ENCODE peak calls at places on chromosomes 11 and 22, in five cellular contexts. C is H7, R is lung, X is HAP-1, I is A549. J is an unnamed sample.

GRCh38 chr22:37498289-37498909 is 12.2 kb upstream of the MFNG start:
- DNase-seq in C (peak; percentile 99), I (peak; percentile 52), X (peak; percentile 81), R (no peak), J (no peak)

GRCh38 chr11:116689413-116690127 is 83.2 kb downstream of the BUD13 start:
- DNase-seq in I (no peak), X (no peak), R (no peak), C (no peak), J (no peak)

GRCh38 chr11:35765211-35765610 is 102.6 kb downstream of the TRIM44 start:
- DNase-seq in C (no peak), R (no peak), X (no peak), I (no peak), J (no peak)

GRCh38 chr22:23516304-23516703 is 63.8 kb downstream of the IGLL1 start:
- DNase-seq in X (no peak), C (no peak), I (no peak), R (no peak), J (no peak)

GRCh38 chr11:12287374-12288211 is 89.8 kb upstream of the PARVA start:
- DNase-seq in X (peak; percentile 77), R (peak; percentile 42), I (peak; percentile 95), C (peak; percentile 85), J (peak; percentile 96)

GRCh38 chr11:69497221-69497787 is 15.8 kb downstream of the LINC01488 start:
- DNase-seq in X (peak; percentile 55), C (peak; percentile 76), R (peak; percentile 89), I (peak; percentile 83), J (peak; percentile 89)

GRCh38 chr22:35306350-35306967 is 6.8 kb downstream of the TOM1 start:
- DNase-seq in R (no peak), X (no peak), I (no peak), C (no peak), J (no peak)

GRCh38 chr11:12526789-12527188 is 147.4 kb upstream of the TEAD1 start:
- DNase-seq in X (no peak), I (no peak), C (no peak), R (no peak), J (peak; percentile 34)

GRCh38 chr11:10605941-10606381 is 37.5 kb upstream of the LYVE1 start:
- DNase-seq in X (no peak), R (peak; percentile 69), C (peak; percentile 73), I (no peak), J (peak; percentile 87)

GRCh38 chr11:60925685-60926267 is 1.5 kb downstream of the TMEM132A start:
- DNase-seq in X (no peak), C (peak; percentile 69), I (peak; percentile 52), R (no peak), J (peak; percentile 8)
- H3K4me3 ChIP-seq in X (peak overlapping the region; percentile 73), C (peak overlapping the region; percentile 82), I (peak overlapping the region; percentile 70), R (no peak overlapping the region), J (no peak overlapping the region)

GRCh38 chr11:848988-849824 is 6.6 kb downstream of the TSPAN4 start:
- DNase-seq in X (no peak), R (no peak), C (peak; percentile 100), I (no peak), J (no peak)

GRCh38 chr11:847876-848275 is 5.2 kb downstream of the TSPAN4 start:
- DNase-seq in I (no peak), C (no peak), R (no peak), X (no peak), J (no peak)

GRCh38 chr11:848380-848931 is 5.8 kb downstream of the TSPAN4 start:
- DNase-seq in C (peak; percentile 94), R (no peak), I (no peak), X (peak; percentile 70), J (no peak)

GRCh38 chr11:850777-851762 is 8.4 kb downstream of the TSPAN4 start:
- DNase-seq in R (no peak), C (peak; percentile 94), X (no peak), I (no peak), J (no peak)

GRCh38 chr11:849951-850776 is 7.5 kb downstream of the TSPAN4 start:
- DNase-seq in X (no peak), C (peak; percentile 86), R (no peak), I (no peak), J (no peak)
- H3K4me3 ChIP-seq in X (no peak overlapping the region), C (peak overlapping the region; percentile 61), R (no peak overlapping the region), I (no peak overlapping the region), J (peak overlapping the region; percentile 53)

GRCh38 chr22:44702479-44703219 is 645 bp downstream of the PRR5 start:
- DNase-seq in R (no peak), C (peak; percentile 90), I (no peak), X (peak; percentile 55), J (no peak)
- H3K4me3 ChIP-seq in R (peak overlapping the region; percentile 43), C (peak overlapping the region; percentile 54), I (peak overlapping the region; percentile 84), X (peak overlapping the region; percentile 41), J (peak overlapping the region; percentile 64)

GRCh38 chr22:19173047-19174035 is 5.2 kb downstream of the SLC25A1 start:
- DNase-seq in X (no peak), I (no peak), R (no peak), C (no peak), J (no peak)
- H3K4me3 ChIP-seq in X (peak overlapping the region; percentile 89), I (no peak overlapping the region), R (no peak overlapping the region), C (peak overlapping the region; percentile 13), J (peak overlapping the region; percentile 97)

GRCh38 chr11:3878036-3878584 is 22.6 kb downstream of the STIM1 start:
- DNase-seq in I (no peak), C (no peak), R (no peak), X (no peak), J (no peak)

GRCh38 chr11:3879216-3879966 is 23.9 kb downstream of the STIM1 start:
- DNase-seq in C (no peak), X (no peak), I (no peak), R (no peak), J (no peak)

GRCh38 chr11:3877252-3878035 is 22.0 kb downstream of the STIM1 start:
- DNase-seq in C (no peak), R (no peak), I (no peak), X (peak; percentile 20), J (no peak)

GRCh38 chr11:3880724-3881123 is 25.3 kb downstream of the STIM1 start:
- DNase-seq in C (no peak), I (peak; percentile 25), X (no peak), R (no peak), J (no peak)

GRCh38 chr11:3879967-3880542 is 24.6 kb downstream of the STIM1 start:
- DNase-seq in I (peak; percentile 57), R (no peak), C (no peak), X (no peak), J (no peak)
- H3K4me3 ChIP-seq in I (peak overlapping the region; percentile 11), R (no peak overlapping the region), C (no peak overlapping the region), X (no peak overlapping the region), J (no peak overlapping the region)

GRCh38 chr11:2302280-2302843 is 549 bp downstream of the TSPAN32 start:
- DNase-seq in I (no peak), X (peak; percentile 5), C (peak; percentile 65), R (peak; percentile 28), J (no peak)
- H3K4me3 ChIP-seq in I (no peak overlapping the region), X (no peak overlapping the region), C (no peak overlapping the region), R (no peak overlapping the region), J (no peak overlapping the region)

GRCh38 chr11:73596547-73596946 is 1.4 kb downstream of the FAM168A start:
- DNase-seq in C (no peak), I (no peak), R (no peak), X (no peak), J (no peak)
- H3K4me3 ChIP-seq in C (no peak overlapping the region), I (no peak overlapping the region), R (no peak overlapping the region), X (peak overlapping the region; percentile 93), J (peak overlapping the region; percentile 78)

J was measured in skeletal muscle cell.